ENCODE peak calls at places on chromosomes 6 and 20, in nine cellular contexts. One of them, this sample, is unnamed.

GRCh38 chr6:42989923-42990322 is 5.6 kb downstream of the PPP2R5D start:
- DNase-seq in epithelial cell of esophagus: no peak
- DNase-seq in body of pancreas: no peak
- DNase-seq in non-pigmented ciliary epithelial cell: no peak
- DNase-seq in GM20000: no peak
- DNase-seq in NCI-H1694: no peak
- DNase-seq in ovary: no peak
- DNase-seq in left ventricle myocardium superior: no peak
- DNase-seq in WTC11: no peak
- DNase-seq in this sample: peak; percentile 74

GRCh38 chr6:2990179-2990931 is 9.3 kb upstream of the NQO2 start:
- DNase-seq in epithelial cell of esophagus: peak; percentile 42
- DNase-seq in body of pancreas: peak; percentile 70
- DNase-seq in non-pigmented ciliary epithelial cell: no peak
- DNase-seq in GM20000: no peak
- DNase-seq in NCI-H1694: no peak
- DNase-seq in ovary: peak; percentile 47
- DNase-seq in left ventricle myocardium superior: no peak
- DNase-seq in WTC11: no peak
- DNase-seq in this sample: peak; percentile 38

GRCh38 chr6:73696990-73697651 is 1.1 kb downstream of the CD109 start:
- DNase-seq in epithelial cell of esophagus: peak; percentile 61
- DNase-seq in body of pancreas: no peak
- DNase-seq in non-pigmented ciliary epithelial cell: no peak
- DNase-seq in GM20000: no peak
- DNase-seq in NCI-H1694: no peak
- DNase-seq in ovary: no peak
- DNase-seq in left ventricle myocardium superior: no peak
- DNase-seq in WTC11: no peak
- DNase-seq in this sample: no peak

GRCh38 chr6:41193884-41194283 is 7.1 kb downstream of the TREML2 start:
- DNase-seq in epithelial cell of esophagus: no peak
- DNase-seq in body of pancreas: no peak
- DNase-seq in non-pigmented ciliary epithelial cell: no peak
- DNase-seq in GM20000: no peak
- DNase-seq in NCI-H1694: no peak
- DNase-seq in ovary: no peak
- DNase-seq in left ventricle myocardium superior: no peak
- DNase-seq in WTC11: no peak
- DNase-seq in this sample: no peak

GRCh38 chr6:138485586-138486248 is 13.6 kb downstream of the NHSL1 start:
- DNase-seq in epithelial cell of esophagus: no peak
- DNase-seq in body of pancreas: no peak
- DNase-seq in non-pigmented ciliary epithelial cell: no peak
- DNase-seq in GM20000: no peak
- DNase-seq in NCI-H1694: no peak
- DNase-seq in ovary: no peak
- DNase-seq in left ventricle myocardium superior: no peak
- DNase-seq in WTC11: peak; percentile 22
- DNase-seq in this sample: no peak

GRCh38 chr20:62409935-62410741 is 3.1 kb upstream of the CABLES2 start:
- DNase-seq in epithelial cell of esophagus: peak; percentile 21
- DNase-seq in body of pancreas: peak; percentile 89
- DNase-seq in non-pigmented ciliary epithelial cell: no peak
- DNase-seq in GM20000: peak; percentile 74
- DNase-seq in NCI-H1694: peak; percentile 20
- DNase-seq in ovary: peak; percentile 61
- DNase-seq in left ventricle myocardium superior: peak; percentile 72
- DNase-seq in WTC11: peak; percentile 76
- DNase-seq in this sample: peak; percentile 73

GRCh38 chr20:43948455-43948854 is 33.8 kb downstream of the TOX2 start:
- DNase-seq in epithelial cell of esophagus: no peak
- DNase-seq in body of pancreas: no peak
- DNase-seq in non-pigmented ciliary epithelial cell: no peak
- DNase-seq in GM20000: no peak
- DNase-seq in NCI-H1694: no peak
- DNase-seq in ovary: no peak
- DNase-seq in left ventricle myocardium superior: no peak
- DNase-seq in WTC11: no peak
- DNase-seq in this sample: no peak

GRCh38 chr6:137736048-137736846 is 130.8 kb upstream of the TNFAIP3 start:
- DNase-seq in epithelial cell of esophagus: no peak
- DNase-seq in body of pancreas: no peak
- DNase-seq in non-pigmented ciliary epithelial cell: no peak
- DNase-seq in GM20000: peak; percentile 47
- DNase-seq in NCI-H1694: no peak
- DNase-seq in ovary: no peak
- DNase-seq in left ventricle myocardium superior: no peak
- DNase-seq in WTC11: no peak
- DNase-seq in this sample: no peak

GRCh38 chr20:57526067-57526884 is 1.3 kb upstream of the CTCFL start:
- DNase-seq in epithelial cell of esophagus: no peak
- DNase-seq in body of pancreas: no peak
- DNase-seq in non-pigmented ciliary epithelial cell: no peak
- DNase-seq in GM20000: peak; percentile 17
- DNase-seq in NCI-H1694: no peak
- DNase-seq in ovary: no peak
- DNase-seq in left ventricle myocardium superior: no peak
- DNase-seq in WTC11: peak; percentile 70
- DNase-seq in this sample: peak; percentile 39

GRCh38 chr6:168133186-168133585 is 54.2 kb upstream of the FRMD1 start:
- DNase-seq in epithelial cell of esophagus: no peak
- DNase-seq in body of pancreas: no peak
- DNase-seq in non-pigmented ciliary epithelial cell: no peak
- DNase-seq in GM20000: no peak
- DNase-seq in NCI-H1694: no peak
- DNase-seq in ovary: peak; percentile 32
- DNase-seq in left ventricle myocardium superior: peak; percentile 65
- DNase-seq in WTC11: no peak
- DNase-seq in this sample: no peak

GRCh38 chr6:74979065-74979766 is 226.6 kb downstream of the COL12A1 start:
- DNase-seq in epithelial cell of esophagus: peak; percentile 90
- DNase-seq in body of pancreas: no peak
- DNase-seq in non-pigmented ciliary epithelial cell: no peak
- DNase-seq in GM20000: no peak
- DNase-seq in NCI-H1694: no peak
- DNase-seq in ovary: no peak
- DNase-seq in left ventricle myocardium superior: no peak
- DNase-seq in WTC11: no peak
- DNase-seq in this sample: no peak

GRCh38 chr6:158631678-158632537 is 12.6 kb downstream of the DYNLT1 start:
- DNase-seq in epithelial cell of esophagus: peak; percentile 45
- DNase-seq in body of pancreas: peak; percentile 44
- DNase-seq in non-pigmented ciliary epithelial cell: peak; percentile 84
- DNase-seq in GM20000: no peak
- DNase-seq in NCI-H1694: no peak
- DNase-seq in ovary: peak; percentile 68
- DNase-seq in left ventricle myocardium superior: peak; percentile 90
- DNase-seq in WTC11: no peak
- DNase-seq in this sample: peak; percentile 80

GRCh38 chr6:139442188-139442625 is 67.8 kb upstream of the CITED2 start:
- DNase-seq in epithelial cell of esophagus: no peak
- DNase-seq in body of pancreas: no peak
- DNase-seq in non-pigmented ciliary epithelial cell: no peak
- DNase-seq in GM20000: no peak
- DNase-seq in NCI-H1694: no peak
- DNase-seq in ovary: no peak
- DNase-seq in left ventricle myocardium superior: no peak
- DNase-seq in WTC11: no peak
- DNase-seq in this sample: no peak

GRCh38 chr6:71533939-71534379 is 245.3 kb downstream of the OGFRL1 start:
- DNase-seq in epithelial cell of esophagus: peak; percentile 33
- DNase-seq in body of pancreas: no peak
- DNase-seq in non-pigmented ciliary epithelial cell: no peak
- DNase-seq in GM20000: peak; percentile 9
- DNase-seq in NCI-H1694: peak; percentile 17
- DNase-seq in ovary: no peak
- DNase-seq in left ventricle myocardium superior: no peak
- DNase-seq in WTC11: no peak
- DNase-seq in this sample: no peak

GRCh38 chr6:23532227-23532626 is 593.8 kb upstream of the NRSN1 start:
- DNase-seq in epithelial cell of esophagus: peak; percentile 46
- DNase-seq in body of pancreas: no peak
- DNase-seq in non-pigmented ciliary epithelial cell: no peak
- DNase-seq in GM20000: no peak
- DNase-seq in NCI-H1694: no peak
- DNase-seq in ovary: no peak
- DNase-seq in left ventricle myocardium superior: no peak
- DNase-seq in WTC11: no peak
- DNase-seq in this sample: no peak

GRCh38 chr20:25009218-25010145 is 16.9 kb upstream of the APMAP start:
- DNase-seq in epithelial cell of esophagus: no peak
- DNase-seq in body of pancreas: peak; percentile 61
- DNase-seq in non-pigmented ciliary epithelial cell: no peak
- DNase-seq in GM20000: no peak
- DNase-seq in NCI-H1694: no peak
- DNase-seq in ovary: peak; percentile 4
- DNase-seq in left ventricle myocardium superior: peak; percentile 64
- DNase-seq in WTC11: no peak
- DNase-seq in this sample: peak; percentile 5

GRCh38 chr6:33693186-33694158 is 18.0 kb downstream of the UQCC2 start:
- DNase-seq in epithelial cell of esophagus: no peak
- DNase-seq in body of pancreas: no peak
- DNase-seq in non-pigmented ciliary epithelial cell: no peak
- DNase-seq in GM20000: no peak
- DNase-seq in NCI-H1694: no peak
- DNase-seq in ovary: no peak
- DNase-seq in left ventricle myocardium superior: peak; percentile 63
- DNase-seq in WTC11: no peak
- DNase-seq in this sample: no peak

GRCh38 chr6:136069119-136069518 is 181.0 kb downstream of the MTFR2 start:
- DNase-seq in epithelial cell of esophagus: peak; percentile 72
- DNase-seq in body of pancreas: no peak
- DNase-seq in non-pigmented ciliary epithelial cell: no peak
- DNase-seq in GM20000: no peak
- DNase-seq in NCI-H1694: no peak
- DNase-seq in ovary: no peak
- DNase-seq in left ventricle myocardium superior: no peak
- DNase-seq in WTC11: no peak
- DNase-seq in this sample: no peak

GRCh38 chr6:91241946-91242613 is 655.2 kb upstream of the MAP3K7 start:
- DNase-seq in epithelial cell of esophagus: no peak
- DNase-seq in body of pancreas: no peak
- DNase-seq in non-pigmented ciliary epithelial cell: no peak
- DNase-seq in GM20000: no peak
- DNase-seq in NCI-H1694: no peak
- DNase-seq in ovary: no peak
- DNase-seq in left ventricle myocardium superior: no peak
- DNase-seq in WTC11: no peak
- DNase-seq in this sample: no peak

GRCh38 chr6:18115356-18115755 is 7.1 kb downstream of the NHLRC1 start:
- DNase-seq in epithelial cell of esophagus: peak; percentile 22
- DNase-seq in body of pancreas: no peak
- DNase-seq in non-pigmented ciliary epithelial cell: no peak
- DNase-seq in GM20000: no peak
- DNase-seq in NCI-H1694: no peak
- DNase-seq in ovary: no peak
- DNase-seq in left ventricle myocardium superior: no peak
- DNase-seq in WTC11: no peak
- DNase-seq in this sample: no peak

GRCh38 chr6:26071135-26071534 is 16.1 kb upstream of the HFE start:
- DNase-seq in epithelial cell of esophagus: no peak
- DNase-seq in body of pancreas: peak; percentile 83
- DNase-seq in non-pigmented ciliary epithelial cell: no peak
- DNase-seq in GM20000: no peak
- DNase-seq in NCI-H1694: no peak
- DNase-seq in ovary: no peak
- DNase-seq in left ventricle myocardium superior: peak; percentile 49
- DNase-seq in WTC11: peak; percentile 27
- DNase-seq in this sample: no peak

GRCh38 chr20:10864076-10864672 is 190.4 kb upstream of the JAG1 start:
- DNase-seq in epithelial cell of esophagus: peak; percentile 83
- DNase-seq in body of pancreas: peak; percentile 84
- DNase-seq in non-pigmented ciliary epithelial cell: no peak
- DNase-seq in GM20000: no peak
- DNase-seq in NCI-H1694: no peak
- DNase-seq in ovary: no peak
- DNase-seq in left ventricle myocardium superior: peak; percentile 29
- DNase-seq in WTC11: peak; percentile 31
- DNase-seq in this sample: peak; percentile 86

GRCh38 chr20:24109008-24109407 is 120.4 kb upstream of the GGTLC1 start:
- DNase-seq in epithelial cell of esophagus: peak; percentile 27
- DNase-seq in body of pancreas: no peak
- DNase-seq in non-pigmented ciliary epithelial cell: no peak
- DNase-seq in GM20000: no peak
- DNase-seq in NCI-H1694: no peak
- DNase-seq in ovary: no peak
- DNase-seq in left ventricle myocardium superior: no peak
- DNase-seq in WTC11: no peak
- DNase-seq in this sample: peak; percentile 13

GRCh38 chr20:4230185-4230584 is 214.8 kb upstream of the RNF24 start:
- DNase-seq in epithelial cell of esophagus: no peak
- DNase-seq in body of pancreas: no peak
- DNase-seq in non-pigmented ciliary epithelial cell: no peak
- DNase-seq in GM20000: no peak
- DNase-seq in NCI-H1694: no peak
- DNase-seq in ovary: no peak
- DNase-seq in left ventricle myocardium superior: no peak
- DNase-seq in WTC11: no peak
- DNase-seq in this sample: no peak

GRCh38 chr6:131070061-131070460 is 7.0 kb upstream of the EPB41L2 start:
- DNase-seq in epithelial cell of esophagus: no peak
- DNase-seq in body of pancreas: no peak
- DNase-seq in non-pigmented ciliary epithelial cell: no peak
- DNase-seq in GM20000: no peak
- DNase-seq in NCI-H1694: no peak
- DNase-seq in ovary: no peak
- DNase-seq in left ventricle myocardium superior: no peak
- DNase-seq in WTC11: no peak
- DNase-seq in this sample: no peak

GRCh38 chr6:109695468-109695867 is 4.4 kb downstream of the FIG4 start:
- DNase-seq in epithelial cell of esophagus: peak; percentile 40
- DNase-seq in body of pancreas: no peak
- DNase-seq in non-pigmented ciliary epithelial cell: no peak
- DNase-seq in GM20000: no peak
- DNase-seq in NCI-H1694: no peak
- DNase-seq in ovary: no peak
- DNase-seq in left ventricle myocardium superior: no peak
- DNase-seq in WTC11: no peak
- DNase-seq in this sample: no peak

GRCh38 chr20:63697868-63698545 is 1.6 kb downstream of the TNFRSF6B start:
- DNase-seq in epithelial cell of esophagus: peak; percentile 27
- DNase-seq in body of pancreas: peak; percentile 5
- DNase-seq in non-pigmented ciliary epithelial cell: no peak
- DNase-seq in GM20000: no peak
- DNase-seq in NCI-H1694: no peak
- DNase-seq in ovary: peak; percentile 18
- DNase-seq in left ventricle myocardium superior: peak; percentile 29
- DNase-seq in WTC11: no peak
- DNase-seq in this sample: peak; percentile 7

GRCh38 chr20:371755-372542 is 8.6 kb upstream of the TRIB3 start:
- DNase-seq in epithelial cell of esophagus: peak; percentile 80
- DNase-seq in body of pancreas: peak; percentile 82
- DNase-seq in non-pigmented ciliary epithelial cell: peak; percentile 56
- DNase-seq in GM20000: no peak
- DNase-seq in NCI-H1694: no peak
- DNase-seq in ovary: peak; percentile 42
- DNase-seq in left ventricle myocardium superior: peak; percentile 51
- DNase-seq in WTC11: no peak
- DNase-seq in this sample: peak; percentile 59

GRCh38 chr6:122200441-122200840 is 199.0 kb upstream of the HSF2 start:
- DNase-seq in epithelial cell of esophagus: no peak
- DNase-seq in body of pancreas: no peak
- DNase-seq in non-pigmented ciliary epithelial cell: no peak
- DNase-seq in GM20000: no peak
- DNase-seq in NCI-H1694: no peak
- DNase-seq in ovary: no peak
- DNase-seq in left ventricle myocardium superior: no peak
- DNase-seq in WTC11: no peak
- DNase-seq in this sample: no peak

GRCh38 chr20:33401922-33402369 is 627 bp upstream of the CDK5RAP1 start:
- DNase-seq in epithelial cell of esophagus: peak; percentile 22
- DNase-seq in body of pancreas: no peak
- DNase-seq in non-pigmented ciliary epithelial cell: no peak
- DNase-seq in GM20000: peak; percentile 45
- DNase-seq in NCI-H1694: no peak
- DNase-seq in ovary: no peak
- DNase-seq in left ventricle myocardium superior: no peak
- DNase-seq in WTC11: no peak
- DNase-seq in this sample: no peak

GRCh38 chr6:77089776-77090175 is 373.5 kb downstream of the HTR1B start:
- DNase-seq in epithelial cell of esophagus: peak; percentile 77
- DNase-seq in body of pancreas: no peak
- DNase-seq in non-pigmented ciliary epithelial cell: no peak
- DNase-seq in GM20000: no peak
- DNase-seq in NCI-H1694: no peak
- DNase-seq in ovary: no peak
- DNase-seq in left ventricle myocardium superior: no peak
- DNase-seq in WTC11: no peak
- DNase-seq in this sample: no peak

This sample was measured in transverse colon.